ENCODE peak calls at places on chromosomes 16 and 17, in eight cellular contexts. H is brain microvascular endothelial cell; T is CD4-positive, alpha-beta T cell; Q is PC-3; V is hepatocyte; L is CD8-positive, alpha-beta memory T cell; M is sigmoid colon; D is transverse colon. N is an unnamed sample.
A peak's percentile ranks its signal among the peaks of the same experiment; 100 is the strongest.

GRCh38 chr17:52140601-52141000 is 17.9 kb downstream of the CA10 start:
- DNase-seq in H (no peak), T (no peak), Q (no peak), V (no peak), L (no peak), M (no peak), D (no peak), N (no peak)

GRCh38 chr17:56486732-56487131 is 106.8 kb upstream of the NOG start:
- DNase-seq in H (no peak), T (no peak), Q (no peak), V (no peak), L (no peak), M (no peak), D (no peak), N (no peak)

GRCh38 chr17:58328195-58329034 is at the start of gene TSPOAP1:
- DNase-seq in H (no peak), T (peak; percentile 60), Q (no peak), V (no peak), L (peak; percentile 79), M (no peak), D (peak; percentile 46), N (peak; percentile 94)

GRCh38 chr16:17377360-17378324 is 93.1 kb downstream of the XYLT1 start:
- DNase-seq in H (no peak), T (no peak), Q (no peak), V (no peak), L (no peak), M (no peak), D (no peak), N (no peak)

GRCh38 chr17:61411944-61412859 is 12.6 kb downstream of the TBX2 start:
- DNase-seq in H (peak; percentile 54), T (peak; percentile 43), Q (peak; percentile 89), V (peak; percentile 93), L (peak; percentile 75), M (peak; percentile 90), D (peak; percentile 83), N (peak; percentile 95)

GRCh38 chr16:5516115-5516514 is 418.5 kb upstream of the EEF2KMT start:
- DNase-seq in H (no peak), T (no peak), Q (no peak), V (no peak), L (no peak), M (no peak), D (no peak), N (no peak)

GRCh38 chr16:80263848-80264694 is 276.7 kb upstream of the DYNLRB2 start:
- DNase-seq in H (no peak), T (no peak), Q (no peak), V (no peak), L (no peak), M (no peak), D (no peak), N (no peak)

GRCh38 chr17:6479626-6480324 is 35.5 kb downstream of the PIMREG start:
- DNase-seq in H (no peak), T (no peak), Q (no peak), V (no peak), L (no peak), M (no peak), D (no peak), N (no peak)

GRCh38 chr17:57356722-57357391 is 100.5 kb downstream of the MSI2 start:
- DNase-seq in H (no peak), T (no peak), Q (no peak), V (no peak), L (no peak), M (no peak), D (peak; percentile 45), N (no peak)

GRCh38 chr17:78391843-78392242 is 13.4 kb downstream of the PGS1 start:
- DNase-seq in H (peak; percentile 63), T (no peak), Q (peak; percentile 81), V (peak; percentile 61), L (no peak), M (no peak), D (no peak), N (no peak)

GRCh38 chr16:84600343-84601229 is 17.3 kb downstream of the COTL1 start:
- DNase-seq in H (no peak), T (no peak), Q (no peak), V (no peak), L (peak; percentile 55), M (no peak), D (no peak), N (no peak)

GRCh38 chr17:42142371-42142896 is 12.4 kb downstream of the RAB5C start:
- DNase-seq in H (peak; percentile 57), T (no peak), Q (no peak), V (no peak), L (no peak), M (no peak), D (no peak), N (no peak)

GRCh38 chr16:31869511-31870201 is 4.0 kb upstream of the ZNF267 start:
- DNase-seq in H (peak; percentile 89), T (peak; percentile 86), Q (peak; percentile 69), V (no peak), L (peak; percentile 85), M (no peak), D (peak; percentile 32), N (peak; percentile 86)
- H3K27ac ChIP-seq in H (peak overlapping the region; percentile 11), T (peak overlapping the region; percentile 92), Q (peak overlapping the region; percentile 37), V (no peak overlapping the region), L (peak overlapping the region; percentile 40), M (peak overlapping the region; percentile 32), D (peak overlapping the region; percentile 62), N (peak overlapping the region; percentile 96)

GRCh38 chr17:13919818-13920217 is 149.5 kb upstream of the COX10 start:
- DNase-seq in H (no peak), T (no peak), Q (no peak), V (no peak), L (no peak), M (no peak), D (no peak), N (no peak)

GRCh38 chr17:13918247-13918646 is 151.1 kb upstream of the COX10 start:
- DNase-seq in H (no peak), T (no peak), Q (no peak), V (no peak), L (no peak), M (no peak), D (no peak), N (no peak)

GRCh38 chr17:13920413-13920812 is 148.9 kb upstream of the COX10 start:
- DNase-seq in H (no peak), T (no peak), Q (no peak), V (no peak), L (no peak), M (no peak), D (no peak), N (no peak)

GRCh38 chr17:13921841-13922776 is 147.2 kb upstream of the COX10 start:
- DNase-seq in H (no peak), T (no peak), Q (no peak), V (no peak), L (no peak), M (no peak), D (no peak), N (no peak)

GRCh38 chr17:13917635-13918034 is 151.7 kb upstream of the COX10 start:
- DNase-seq in H (no peak), T (no peak), Q (no peak), V (no peak), L (no peak), M (no peak), D (no peak), N (no peak)
- H3K27ac ChIP-seq in H (no peak overlapping the region), T (no peak overlapping the region), Q (no peak overlapping the region), V (no peak overlapping the region), L (no peak overlapping the region), M (no peak overlapping the region), D (no peak overlapping the region), N (no peak overlapping the region)

GRCh38 chr17:50280801-50281441 is 6.7 kb downstream of the TMEM92 start:
- DNase-seq in H (no peak), T (no peak), Q (no peak), V (no peak), L (no peak), M (no peak), D (no peak), N (no peak)

GRCh38 chr17:50283246-50283645 is 9.0 kb downstream of the TMEM92 start:
- DNase-seq in H (no peak), T (no peak), Q (no peak), V (no peak), L (no peak), M (no peak), D (no peak), N (no peak)

GRCh38 chr17:50280068-50280467 is 5.8 kb downstream of the TMEM92 start:
- DNase-seq in H (no peak), T (no peak), Q (no peak), V (peak; percentile 47), L (no peak), M (no peak), D (peak; percentile 56), N (no peak)

GRCh38 chr17:50283714-50284432 is 9.6 kb downstream of the TMEM92 start:
- DNase-seq in H (no peak), T (no peak), Q (no peak), V (no peak), L (no peak), M (no peak), D (no peak), N (no peak)

DNA sequence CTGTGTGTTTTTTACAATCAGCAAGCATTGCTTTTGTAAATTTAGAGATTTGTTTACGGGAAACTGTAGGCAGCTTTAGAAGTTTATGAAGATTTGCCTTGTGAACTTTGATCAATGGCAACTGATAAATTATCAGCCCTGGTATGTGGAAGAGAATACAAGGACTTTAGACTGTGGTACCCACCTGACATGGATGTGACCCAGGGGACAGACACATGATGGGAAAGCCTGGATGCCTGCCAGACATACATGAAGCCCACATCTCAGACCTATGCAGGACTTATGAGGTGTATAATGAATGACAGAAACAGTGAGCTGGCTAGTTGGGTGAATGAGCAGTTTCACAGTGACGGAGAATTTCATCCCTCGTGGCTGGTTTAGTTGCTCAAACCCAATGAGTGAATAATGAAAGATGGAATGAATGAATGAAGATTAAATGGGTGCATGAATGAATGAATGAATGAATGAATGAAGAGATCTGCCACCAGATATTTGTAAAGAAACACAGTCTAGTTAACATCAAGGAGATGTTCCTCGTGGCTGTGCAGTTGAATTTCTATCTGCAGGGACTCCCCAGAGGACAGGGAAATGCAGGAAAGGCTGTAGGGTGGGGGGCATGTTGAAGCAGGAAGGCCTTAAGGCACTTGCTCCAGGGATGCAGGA is 7.6 kb downstream of the TMEM92 start:
- DNase-seq in H (no peak), T (no peak), Q (no peak), V (peak; percentile 54), L (no peak), M (no peak), D (no peak), N (no peak)
- H3K27ac ChIP-seq in H (no peak overlapping the region), T (no peak overlapping the region), Q (no peak overlapping the region), V (no peak overlapping the region), L (no peak overlapping the region), M (no peak overlapping the region), D (no peak overlapping the region), N (peak overlapping the region; percentile 70)

DNA sequence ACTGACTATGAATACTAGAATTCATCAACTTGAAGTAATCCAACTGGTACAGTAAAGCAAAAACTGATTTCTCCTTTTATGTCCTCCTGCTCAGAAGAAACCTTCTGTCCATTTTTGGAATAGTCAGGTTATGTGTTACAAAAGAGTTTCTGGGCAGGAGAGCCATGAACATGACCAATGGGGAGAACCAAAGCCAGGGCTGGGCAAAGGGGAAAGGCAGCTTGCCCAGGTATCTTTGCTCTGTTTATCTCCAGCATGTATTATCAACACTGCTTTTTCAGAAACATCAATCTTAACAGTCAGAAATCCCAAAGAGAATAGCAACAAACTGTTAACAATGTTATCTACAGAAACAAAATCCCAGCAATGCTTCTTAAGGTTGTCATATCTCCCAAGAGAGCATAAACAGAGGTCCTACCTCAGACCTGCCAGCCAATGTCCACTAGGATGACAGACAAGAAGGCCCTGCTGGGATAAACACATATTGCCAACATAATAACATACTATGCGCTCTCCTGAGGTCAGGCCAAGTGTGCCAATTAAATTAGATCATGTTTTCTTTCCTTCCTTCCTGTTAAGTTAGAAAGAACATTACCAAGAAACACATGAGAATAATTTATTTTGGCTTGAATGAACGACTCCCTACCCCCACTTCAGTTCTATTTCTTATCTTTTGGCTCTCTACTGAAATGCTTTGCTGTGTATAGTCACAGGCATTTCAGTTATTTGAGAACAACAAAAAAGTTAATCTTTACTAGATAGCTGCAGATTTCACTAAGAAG is 28.0 kb downstream of the BLMH start:
- DNase-seq in H (peak; percentile 62), T (no peak), Q (no peak), V (no peak), L (no peak), M (no peak), D (no peak), N (no peak)
- H3K27ac ChIP-seq in H (peak overlapping the region; percentile 45), T (no peak overlapping the region), Q (no peak overlapping the region), V (peak overlapping the region; percentile 8), L (no peak overlapping the region), M (no peak overlapping the region), D (no peak overlapping the region), N (no peak overlapping the region)

N was measured in spleen.